ENCODE peak calls at places on chromosome 1, in nine cellular contexts. E, K, S, J, X, C, D, R and Z are unnamed samples.

GRCh38 chr1:199046618-199047017 is 407.8 kb downstream of the PTPRC start:
- DNase-seq in E (no peak), K (peak), S (no peak), J (no peak), X (no peak), C (no peak), D (no peak), R (peak), Z (no peak)

GRCh38 chr1:35287807-35288640 is 19.5 kb downstream of the ZMYM4 start:
- DNase-seq in E (peak), K (peak), S (peak), J (peak), X (no peak), C (no peak), D (no peak), R (no peak), Z (peak)

GRCh38 chr1:185972096-185972875 is 238.1 kb downstream of the HMCN1 start:
- DNase-seq in E (peak), K (no peak), S (peak), J (no peak), X (no peak), C (no peak), D (peak), R (no peak), Z (no peak)

GRCh38 chr1:31102501-31102950 is 37.0 kb upstream of the PUM1 start:
- DNase-seq in E (peak), K (peak), S (peak), J (peak), X (no peak), C (no peak), D (no peak), R (no peak), Z (no peak)

GRCh38 chr1:218748071-218748470 is 402.9 kb downstream of the TGFB2 start:
- DNase-seq in E (peak), K (peak), S (peak), J (no peak), X (no peak), C (no peak), D (no peak), R (no peak), Z (no peak)

GRCh38 chr1:59163268-59164092 is 133.4 kb upstream of the FGGY start:
- DNase-seq in E (peak), K (peak), S (peak), J (peak), X (no peak), C (no peak), D (no peak), R (no peak), Z (peak)

GRCh38 chr1:77514871-77515776 is 167.3 kb downstream of the ZZZ3 start:
- DNase-seq in E (peak), K (peak), S (peak), J (no peak), X (peak), C (peak), D (peak), R (no peak), Z (peak)

GRCh38 chr1:71986181-71986580 is 296.2 kb downstream of the NEGR1 start:
- DNase-seq in E (peak), K (no peak), S (no peak), J (no peak), X (no peak), C (no peak), D (no peak), R (no peak), Z (no peak)

GRCh38 chr1:27992271-27992670 is 32.5 kb downstream of the XKR8 start:
- DNase-seq in E (no peak), K (no peak), S (no peak), J (no peak), X (peak), C (no peak), D (no peak), R (peak), Z (no peak)

GRCh38 chr1:195748969-195749368 is 859.3 kb downstream of the KCNT2 start:
- DNase-seq in E (no peak), K (no peak), S (no peak), J (no peak), X (no peak), C (no peak), D (no peak), R (no peak), Z (no peak)

GRCh38 chr1:212637902-212638301 is 29.3 kb downstream of the ATF3 start:
- DNase-seq in E (peak), K (peak), S (peak), J (peak), X (no peak), C (no peak), D (no peak), R (no peak), Z (no peak)

GRCh38 chr1:12714710-12715500 is 1.0 kb upstream of the AADACL3 start:
- DNase-seq in E (no peak), K (no peak), S (no peak), J (no peak), X (no peak), C (no peak), D (no peak), R (no peak), Z (no peak)

GRCh38 chr1:10631811-10632481 is 157.2 kb downstream of the PEX14 start:
- DNase-seq in E (no peak), K (no peak), S (no peak), J (no peak), X (no peak), C (no peak), D (no peak), R (no peak), Z (no peak)

GRCh38 chr1:233394860-233395717 is 67.6 kb downstream of the MAP3K21 start:
- DNase-seq in E (peak), K (peak), S (peak), J (peak), X (no peak), C (peak), D (peak), R (peak), Z (no peak)